ENCODE peak calls at places on chromosomes 4 and X, in four cellular contexts. One of them, this sample, is unnamed.

GRCh38 chr4:30294295-30294694 is 425.9 kb upstream of the PCDH7 start:
- DNase-seq in upper lobe of right lung: no peak
- DNase-seq in GM06990: no peak
- DNase-seq in CD8-positive, alpha-beta T cell: no peak
- DNase-seq in this sample: no peak

GRCh38 chr4:141587897-141588296 is 48.5 kb upstream of the IL15 start:
- DNase-seq in upper lobe of right lung: no peak
- DNase-seq in GM06990: no peak
- DNase-seq in CD8-positive, alpha-beta T cell: no peak
- DNase-seq in this sample: no peak

GRCh38 chr4:47831026-47831689 is 6.7 kb downstream of the CORIN start:
- DNase-seq in upper lobe of right lung: no peak
- DNase-seq in GM06990: no peak
- DNase-seq in CD8-positive, alpha-beta T cell: no peak
- DNase-seq in this sample: no peak

GRCh38 chr4:83011779-83012630 is 1.4 kb upstream of the LIN54 start:
- DNase-seq in upper lobe of right lung: peak; percentile 76
- DNase-seq in GM06990: peak; percentile 61
- DNase-seq in CD8-positive, alpha-beta T cell: peak; percentile 30
- DNase-seq in this sample: peak; percentile 71

GRCh38 chr4:71230258-71230594 is 108.6 kb upstream of the SLC4A4 start:
- DNase-seq in upper lobe of right lung: no peak
- DNase-seq in GM06990: no peak
- DNase-seq in CD8-positive, alpha-beta T cell: no peak
- DNase-seq in this sample: no peak

GRCh38 chrX:44105228-44105913 is 132.2 kb upstream of the NDP start:
- DNase-seq in upper lobe of right lung: no peak
- DNase-seq in GM06990: no peak
- DNase-seq in CD8-positive, alpha-beta T cell: no peak
- DNase-seq in this sample: no peak

GRCh38 chrX:48468693-48469691 is 1.1 kb downstream of the SLC38A5 start:
- DNase-seq in upper lobe of right lung: no peak
- DNase-seq in GM06990: peak; percentile 25
- DNase-seq in CD8-positive, alpha-beta T cell: peak; percentile 40
- DNase-seq in this sample: peak; percentile 52

GRCh38 chr4:55733874-55734437 is 85.6 kb upstream of the EXOC1L start:
- DNase-seq in upper lobe of right lung: peak; percentile 78
- DNase-seq in GM06990: no peak
- DNase-seq in CD8-positive, alpha-beta T cell: no peak
- DNase-seq in this sample: no peak

GRCh38 chr4:188955066-188955465 is 815.8 kb downstream of the TRIML1 start:
- DNase-seq in upper lobe of right lung: no peak
- DNase-seq in GM06990: no peak
- DNase-seq in CD8-positive, alpha-beta T cell: no peak
- DNase-seq in this sample: no peak

GRCh38 chrX:110992611-110993010 is 103.4 kb upstream of the PAK3 start:
- DNase-seq in upper lobe of right lung: no peak
- DNase-seq in GM06990: peak; percentile 1
- DNase-seq in CD8-positive, alpha-beta T cell: peak; percentile 10
- DNase-seq in this sample: no peak

GRCh38 chr4:8388471-8388870 is 52.1 kb downstream of the ACOX3 start:
- DNase-seq in upper lobe of right lung: no peak
- DNase-seq in GM06990: no peak
- DNase-seq in CD8-positive, alpha-beta T cell: no peak
- DNase-seq in this sample: no peak

GRCh38 chr4:183175631-183176232 is 76.7 kb downstream of the WWC2 start:
- DNase-seq in upper lobe of right lung: no peak
- DNase-seq in GM06990: no peak
- DNase-seq in CD8-positive, alpha-beta T cell: no peak
- DNase-seq in this sample: no peak

GRCh38 chrX:50615570-50616158 is 145.0 kb upstream of the DGKK start:
- DNase-seq in upper lobe of right lung: no peak
- DNase-seq in GM06990: no peak
- DNase-seq in CD8-positive, alpha-beta T cell: no peak
- DNase-seq in this sample: no peak

GRCh38 chrX:22276781-22277180 is 4.1 kb downstream of the CBLL2 start:
- DNase-seq in upper lobe of right lung: no peak
- DNase-seq in GM06990: no peak
- DNase-seq in CD8-positive, alpha-beta T cell: no peak
- DNase-seq in this sample: no peak
- TF ChIP-seq CTCF in upper lobe of right lung: no peak
- TF ChIP-seq CTCF in GM06990: no peak
- TF ChIP-seq CTCF in CD8-positive, alpha-beta T cell: no peak
- TF ChIP-seq CTCF in this sample: no peak

GRCh38 chr4:175051974-175052373 is 133.8 kb downstream of the ADAM29 start:
- DNase-seq in upper lobe of right lung: no peak
- DNase-seq in GM06990: no peak
- DNase-seq in CD8-positive, alpha-beta T cell: no peak
- DNase-seq in this sample: no peak

GRCh38 chr4:175054980-175055379 is 136.8 kb downstream of the ADAM29 start:
- DNase-seq in upper lobe of right lung: no peak
- DNase-seq in GM06990: no peak
- DNase-seq in CD8-positive, alpha-beta T cell: no peak
- DNase-seq in this sample: no peak
- TF ChIP-seq CTCF in upper lobe of right lung: no peak
- TF ChIP-seq CTCF in GM06990: peak; percentile 24
- TF ChIP-seq CTCF in CD8-positive, alpha-beta T cell: no peak
- TF ChIP-seq CTCF in this sample: no peak

GRCh38 chr4:73251384-73251783 is 7.2 kb downstream of the ANKRD17 start:
- DNase-seq in upper lobe of right lung: no peak
- DNase-seq in GM06990: no peak
- DNase-seq in CD8-positive, alpha-beta T cell: no peak
- DNase-seq in this sample: no peak
- TF ChIP-seq CTCF in upper lobe of right lung: no peak
- TF ChIP-seq CTCF in GM06990: peak; percentile 28
- TF ChIP-seq CTCF in CD8-positive, alpha-beta T cell: no peak
- TF ChIP-seq CTCF in this sample: no peak

DNA sequence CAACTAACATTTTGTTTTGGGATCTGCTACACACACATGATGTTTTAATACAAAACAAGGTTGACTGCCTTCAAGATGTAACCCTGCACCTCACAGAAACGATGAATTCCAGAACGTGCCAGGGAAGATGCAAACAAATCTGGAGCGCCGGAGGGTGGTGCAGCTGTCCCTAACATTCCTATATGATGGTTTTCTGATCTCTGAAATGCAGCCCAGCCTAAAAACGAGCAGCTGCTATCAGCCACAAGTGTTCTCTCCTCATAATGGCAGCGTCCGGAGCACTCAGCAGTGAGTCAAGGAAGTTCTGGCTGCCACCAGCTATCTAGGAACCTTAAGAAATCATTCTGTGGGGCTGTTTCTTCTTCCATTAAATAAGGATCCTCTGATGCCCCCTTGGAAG is 333.4 kb downstream of the NR3C2 start:
- DNase-seq in upper lobe of right lung: no peak
- DNase-seq in GM06990: no peak
- DNase-seq in CD8-positive, alpha-beta T cell: no peak
- DNase-seq in this sample: no peak
- TF ChIP-seq CTCF in upper lobe of right lung: no peak
- TF ChIP-seq CTCF in GM06990: no peak
- TF ChIP-seq CTCF in CD8-positive, alpha-beta T cell: no peak
- TF ChIP-seq CTCF in this sample: no peak